ENCODE peak calls at places on chromosomes 1 and 21, in four cellular contexts. K is NCI-H146; X is activated CD4-positive, alpha-beta T cell treated with anti-CD3 and anti-CD28 coated beads, Interleukin-2, amount 10 ng/mL, durations not matched to agents 7 days and 5 days; O is EH. U is an unnamed sample.

GRCh38 chr1:77016371-77016770 is 149.1 kb downstream of the ST6GALNAC5 start:
- DNase-seq in X (no peak), O (no peak), K (no peak), U (no peak)

GRCh38 chr1:160342520-160342919 is 530 bp downstream of the COPA start:
- DNase-seq in O (peak), X (peak), K (no peak), U (no peak)

GRCh38 chr1:27638047-27638734 is 3.2 kb upstream of the FGR start:
- DNase-seq in K (no peak), X (no peak), O (no peak), U (no peak)

GRCh38 chr1:193569696-193570269 is 383.4 kb upstream of the B3GALT2 start:
- DNase-seq in O (peak), K (no peak), X (peak), U (peak)

GRCh38 chr21:25487046-25487594 is 120.2 kb downstream of the MRPL39 start:
- DNase-seq in O (no peak), K (no peak), X (no peak), U (no peak)

GRCh38 chr1:43056981-43057391 is 98.3 kb upstream of the SLC2A1 start:
- DNase-seq in K (no peak), O (peak), X (no peak), U (no peak)

GRCh38 chr1:171654705-171655214 is 2.3 kb upstream of the MYOC start:
- DNase-seq in K (no peak), X (no peak), O (peak), U (no peak)

GRCh38 chr1:173475564-173476196 is 1.5 kb upstream of the PRDX6 start:
- DNase-seq in O (peak), K (no peak), X (no peak), U (peak)

GRCh38 chr1:225750865-225751824 is 26.5 kb upstream of the SRP9 start:
- DNase-seq in O (no peak), K (no peak), X (no peak), U (no peak)

GRCh38 chr1:3672231-3672970 is 20.1 kb downstream of the TP73 start:
- DNase-seq in O (no peak), X (no peak), K (no peak), U (no peak)

GRCh38 chr1:10519016-10519417 is 44.3 kb downstream of the PEX14 start:
- DNase-seq in X (no peak), O (no peak), K (peak), U (no peak)

GRCh38 chr1:223711173-223711572 is 1.2 kb upstream of the CAPN2 start:
- DNase-seq in X (no peak), K (peak), O (peak), U (peak)

GRCh38 chr1:22619252-22619651 is 17.2 kb upstream of the C1QA start:
- DNase-seq in O (no peak), X (no peak), K (no peak), U (peak)

GRCh38 chr1:15762546-15762945 is 4.0 kb downstream of the FBLIM1 start:
- DNase-seq in X (no peak), O (peak), K (peak), U (peak)

GRCh38 chr21:32965281-32965680 is 60.5 kb upstream of the OLIG2 start:
- DNase-seq in K (no peak), O (no peak), X (no peak), U (no peak)

GRCh38 chr1:164953815-164954214 is 394.8 kb downstream of the PBX1 start:
- DNase-seq in O (no peak), K (no peak), X (no peak), U (peak)

GRCh38 chr1:17658837-17659236 is 96.3 kb upstream of the ACTL8 start:
- DNase-seq in K (no peak), X (no peak), O (no peak), U (no peak)

GRCh38 chr21:42148584-42148983 is 70.4 kb upstream of the ABCG1 start:
- DNase-seq in K (no peak), O (no peak), X (no peak), U (no peak)

GRCh38 chr1:221015159-221015558 is 135.9 kb downstream of the HLX start:
- DNase-seq in X (no peak), K (no peak), O (no peak), U (no peak)

GRCh38 chr21:42646076-42646825 is 7.2 kb upstream of the PDE9A start:
- DNase-seq in O (no peak), K (no peak), X (no peak), U (peak)

GRCh38 chr21:42315296-42315891 is at the start of gene TFF3:
- DNase-seq in K (peak), X (no peak), O (no peak), U (peak)

GRCh38 chr21:27703806-27704205 is 736.9 kb upstream of the ADAMTS5 start:
- DNase-seq in K (no peak), O (peak), X (no peak), U (no peak)